ENCODE peak calls at places on chromosome 21, in four cellular contexts. U is IMR-90, T is H1, Z is H9. K is an unnamed sample.

GRCh38 chr21:45380566-45380965 is 24.4 kb upstream of the COL18A1 start:
- DNase-seq in U (no peak), Z (no peak), T (no peak), K (no peak)

GRCh38 chr21:44764319-44765230 is 37.0 kb downstream of the UBE2G2 start:
- DNase-seq in Z (no peak), U (no peak), T (no peak), K (peak)

GRCh38 chr21:33332143-33332542 is 7.4 kb downstream of the IFNAR1 start:
- DNase-seq in T (no peak), Z (no peak), U (no peak), K (no peak)

GRCh38 chr21:24336491-24336890 is 1270.8 kb downstream of the MRPL39 start:
- DNase-seq in T (no peak), U (no peak), Z (no peak), K (no peak)

GRCh38 chr21:17527240-17527639 is 14.4 kb downstream of the CXADR start:
- DNase-seq in Z (no peak), U (peak), T (no peak), K (peak)

GRCh38 chr21:15754640-15755039 is 24.9 kb downstream of the USP25 start:
- DNase-seq in Z (no peak), U (peak), T (no peak), K (no peak)

GRCh38 chr21:32979598-32980268 is 46.0 kb upstream of the OLIG2 start:
- DNase-seq in U (no peak), T (no peak), Z (no peak), K (no peak)

GRCh38 chr21:32424674-32425073 is 12.2 kb downstream of the EVA1C start:
- DNase-seq in T (no peak), Z (no peak), U (no peak), K (no peak)

GRCh38 chr21:15140321-15141019 is 75.7 kb upstream of the NRIP1 start:
- DNase-seq in U (no peak), Z (no peak), T (no peak), K (no peak)

GRCh38 chr21:29002442-29003144 is 9.9 kb upstream of the LTN1 start:
- DNase-seq in T (peak), U (peak), Z (peak), K (peak)
- H3K56ac ChIP-seq in T (peak), U (peak), Z (no peak), K (peak)

GRCh38 chr21:27300770-27301169 is 333.9 kb upstream of the ADAMTS5 start:
- DNase-seq in Z (no peak), U (peak), T (no peak), K (no peak)

GRCh38 chr21:27298465-27298864 is 331.6 kb upstream of the ADAMTS5 start:
- DNase-seq in U (no peak), Z (no peak), T (no peak), K (no peak)

GRCh38 chr21:27306821-27307746 is 340.2 kb upstream of the ADAMTS5 start:
- DNase-seq in U (peak), Z (no peak), T (no peak), K (no peak)

GRCh38 chr21:27301216-27301615 is 334.3 kb upstream of the ADAMTS5 start:
- DNase-seq in Z (no peak), T (no peak), U (peak), K (no peak)
- H4K5ac ChIP-seq in Z (no peak), T (no peak), U (peak), K (no peak)

DNA sequence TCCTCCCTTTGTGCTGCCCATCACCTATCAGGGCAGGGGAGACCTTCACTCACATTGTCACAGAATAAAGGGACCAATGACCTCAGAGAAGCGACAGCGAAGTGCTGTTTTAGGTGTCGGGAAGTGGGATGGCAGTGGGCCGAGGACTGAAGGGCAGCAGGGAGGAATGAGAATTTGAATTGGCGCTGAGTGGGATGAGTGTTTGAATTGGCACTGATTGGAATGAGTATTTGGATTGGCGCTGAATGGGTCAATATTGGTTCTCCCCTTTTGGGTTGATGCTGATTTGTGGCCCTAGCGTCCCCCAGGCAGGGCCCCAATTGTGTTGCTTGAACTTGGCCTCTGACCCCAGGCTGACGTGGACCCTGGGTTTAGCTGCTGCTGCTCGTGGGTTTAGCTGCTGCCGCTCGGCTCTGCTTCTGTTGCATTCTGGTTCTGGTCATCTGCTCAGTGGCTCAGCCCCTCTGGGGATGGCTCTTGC is 12.4 kb upstream of the UMODL1 start:
- DNase-seq in Z (no peak), T (no peak), U (no peak), K (no peak)
- H2BK15ac ChIP-seq in Z (no peak), T (no peak), U (peak), K (no peak)

DNA sequence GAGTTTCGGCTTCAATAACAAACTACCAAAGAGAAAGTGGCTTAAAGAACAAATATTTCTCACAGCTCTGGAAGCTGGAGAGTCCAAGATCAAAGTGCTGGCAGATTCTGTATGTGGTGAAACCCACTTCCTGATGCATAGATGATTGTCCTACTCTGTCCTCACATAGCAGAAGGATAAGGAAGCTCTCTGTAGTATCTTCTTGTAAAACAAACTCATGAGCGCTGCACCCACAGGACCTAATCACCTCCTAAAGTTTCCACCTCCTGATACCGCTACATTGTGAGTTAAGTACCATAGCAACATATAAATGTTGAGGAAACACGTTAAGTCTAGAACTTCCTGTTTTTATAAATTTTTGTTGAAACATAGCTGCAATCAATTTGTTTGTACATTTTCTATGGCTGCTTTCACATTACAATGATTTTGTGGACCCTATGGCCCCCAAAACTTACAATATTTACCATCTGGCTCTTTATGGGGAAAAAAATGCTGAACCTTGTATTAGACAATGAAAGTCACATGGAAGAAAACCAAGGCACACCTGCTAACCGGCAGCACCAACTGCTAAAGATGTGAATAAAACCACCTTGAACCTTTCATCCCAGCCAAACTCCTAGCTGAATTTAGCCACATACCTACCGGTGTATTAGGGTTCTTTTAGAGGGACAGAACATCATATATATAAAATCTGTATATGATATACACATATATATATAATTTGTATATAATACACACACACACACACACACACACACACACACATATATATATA is 1423.4 kb downstream of the NCAM2 start:
- DNase-seq in Z (no peak), U (no peak), T (no peak), K (no peak)
- H3K56ac ChIP-seq in Z (no peak), U (no peak), T (no peak), K (no peak)

K was measured in mesendoderm.